ENCODE peak calls at places on chromosomes 1 and 21, in five cellular contexts. E is CD4-positive, CD25-positive, alpha-beta regulatory T cell; Q is H54; W is effector CD4-positive, alpha-beta T cell; C is GM23338. P is an unnamed sample.

GRCh38 chr1:9751971-9752370 is 71.8 kb downstream of the CLSTN1 start:
- DNase-seq in C (no peak), E (no peak), W (no peak), Q (no peak), P (no peak)

GRCh38 chr1:209435654-209436566 is 147.6 kb upstream of the CAMK1G start:
- DNase-seq in E (no peak), W (no peak), Q (peak), C (peak), P (peak)

GRCh38 chr1:116380499-116381316 is 7.7 kb downstream of the ATP1A1 start:
- DNase-seq in W (no peak), E (no peak), C (no peak), Q (no peak), P (peak)

GRCh38 chr1:184315254-184315653 is 71.6 kb upstream of the C1orf21 start:
- DNase-seq in C (no peak), Q (no peak), W (no peak), E (no peak), P (no peak)

GRCh38 chr1:30928171-30928570 is 19.6 kb upstream of the SDC3 start:
- DNase-seq in E (no peak), W (no peak), Q (no peak), C (no peak), P (no peak)

GRCh38 chr1:11045428-11046269 is 1.4 kb downstream of the MASP2 start:
- DNase-seq in W (no peak), E (no peak), C (peak), Q (no peak), P (no peak)

GRCh38 chr1:94886361-94886760 is 40.5 kb downstream of the CNN3 start:
- DNase-seq in C (peak), W (no peak), Q (no peak), E (no peak), P (no peak)

GRCh38 chr1:34787461-34788420 is 5.1 kb upstream of the GJA4 start:
- DNase-seq in E (no peak), C (peak), Q (no peak), W (no peak), P (no peak)

GRCh38 chr1:25797939-25798338 is 2.1 kb upstream of the SELENON start:
- DNase-seq in Q (peak), C (peak), E (no peak), W (no peak), P (peak)

GRCh38 chr1:167808690-167809089 is 86.9 kb downstream of the MPZL1 start:
- DNase-seq in E (no peak), Q (no peak), C (no peak), W (no peak), P (no peak)

GRCh38 chr21:36205962-36206361 is 49.3 kb downstream of the DOP1B start:
- DNase-seq in W (no peak), Q (no peak), C (no peak), E (no peak), P (no peak)

GRCh38 chr1:11273595-11274234 is 717 bp downstream of the UBIAD1 start:
- DNase-seq in C (no peak), E (no peak), W (no peak), Q (no peak), P (no peak)

P was measured in stimulated activated naive CD8-positive, alpha-beta T cell treated with anti-CD3 and anti-CD28 coated beads, Interleukin-15, Interleukin-2, amounts not matched to agents 100 U/mL and 50 U/mL, for 24 hours.